ENCODE peak calls at places on chromosome 3, in eight cellular contexts. E is ovary, S is uterus, B is mesendoderm, M is iPS DF 6.9, X is GM23338, Z is pancreas, L is GM06990. Y is an unnamed sample.
A peak's percentile ranks its signal among the peaks of the same experiment; 100 is the strongest.

GRCh38 chr3:189071452-189071851 is 100.3 kb upstream of the TPRG1 start:
- DNase-seq in M (no peak), B (peak; percentile 14), X (no peak), L (no peak), S (no peak), E (no peak), Z (no peak), Y (no peak)

GRCh38 chr3:168053115-168053514 is 42.6 kb downstream of the GOLIM4 start:
- DNase-seq in E (no peak), B (no peak), L (no peak), X (no peak), S (no peak), M (no peak), Z (no peak), Y (no peak)

GRCh38 chr3:141303481-141304223 is 64.7 kb upstream of the ZBTB38 start:
- DNase-seq in L (peak; percentile 54), B (peak; percentile 79), E (peak; percentile 63), X (peak; percentile 86), S (no peak), M (peak; percentile 55), Z (no peak), Y (peak; percentile 61)

GRCh38 chr3:54202029-54202428 is 79.7 kb downstream of the CACNA2D3 start:
- DNase-seq in B (no peak), M (no peak), X (no peak), E (no peak), S (no peak), L (no peak), Z (no peak), Y (no peak)

GRCh38 chr3:59106085-59106629 is 56.3 kb upstream of the CFAP20DC start:
- DNase-seq in M (no peak), L (no peak), Z (no peak), S (no peak), B (no peak), X (no peak), E (no peak), Y (no peak)

GRCh38 chr3:147394168-147394941 is 12.0 kb downstream of the ZIC4 start:
- DNase-seq in E (no peak), S (no peak), M (no peak), Z (no peak), X (peak; percentile 56), L (no peak), B (peak; percentile 61), Y (no peak)

GRCh38 chr3:78204977-78205376 is 1165.1 kb downstream of the ROBO2 start:
- DNase-seq in L (no peak), Z (no peak), S (no peak), X (peak; percentile 46), E (no peak), M (peak; percentile 7), B (peak; percentile 82), Y (no peak)

GRCh38 chr3:182364323-182364722 is 429.0 kb upstream of the ATP11B start:
- DNase-seq in L (no peak), Z (peak; percentile 20), E (no peak), B (peak; percentile 12), S (no peak), X (peak; percentile 24), M (no peak), Y (no peak)

GRCh38 chr3:48402281-48402732 is 27.6 kb downstream of the PLXNB1 start:
- DNase-seq in S (peak; percentile 88), Z (peak; percentile 63), M (no peak), B (no peak), E (peak; percentile 92), L (no peak), X (no peak), Y (peak; percentile 64)

GRCh38 chr3:126454799-126455198 is 20.9 kb downstream of the ZXDC start:
- DNase-seq in Z (no peak), S (no peak), M (no peak), L (no peak), E (no peak), X (no peak), B (no peak), Y (no peak)

GRCh38 chr3:186277268-186277909 is 84.6 kb downstream of the DGKG start:
- DNase-seq in B (peak; percentile 62), S (no peak), M (peak; percentile 35), L (no peak), Z (no peak), E (no peak), X (peak; percentile 79), Y (no peak)

GRCh38 chr3:28376424-28376823 is 27.8 kb upstream of the AZI2 start:
- DNase-seq in E (no peak), B (no peak), X (no peak), L (no peak), M (no peak), Z (no peak), S (no peak), Y (no peak)

GRCh38 chr3:43378066-43378935 is 92.0 kb downstream of the SNRK start:
- DNase-seq in E (no peak), B (peak; percentile 71), Z (no peak), X (peak; percentile 85), M (peak; percentile 39), S (no peak), L (no peak), Y (no peak)

GRCh38 chr3:151314132-151314531 is 2.5 kb downstream of the GPR87 start:
- DNase-seq in S (no peak), L (no peak), X (no peak), E (no peak), Z (no peak), M (no peak), B (no peak), Y (no peak)

GRCh38 chr3:127015282-127016042 is 32.5 kb downstream of the PLXNA1 start:
- DNase-seq in S (no peak), M (no peak), X (peak; percentile 31), B (peak; percentile 75), E (no peak), L (peak; percentile 71), Z (no peak), Y (no peak)

GRCh38 chr3:37308247-37308646 is 133.9 kb upstream of the LRRFIP2 start:
- DNase-seq in S (no peak), B (peak; percentile 29), E (no peak), X (peak; percentile 53), Z (no peak), L (no peak), M (no peak), Y (no peak)

GRCh38 chr3:133991637-133992036 is 38.1 kb downstream of the SLCO2A1 start:
- DNase-seq in E (no peak), S (no peak), L (no peak), B (no peak), M (no peak), X (no peak), Z (no peak), Y (no peak)

GRCh38 chr3:115445559-115445958 is 177.8 kb upstream of the GAP43 start:
- DNase-seq in X (no peak), B (no peak), Z (no peak), E (no peak), L (no peak), M (no peak), S (no peak), Y (no peak)

DNA sequence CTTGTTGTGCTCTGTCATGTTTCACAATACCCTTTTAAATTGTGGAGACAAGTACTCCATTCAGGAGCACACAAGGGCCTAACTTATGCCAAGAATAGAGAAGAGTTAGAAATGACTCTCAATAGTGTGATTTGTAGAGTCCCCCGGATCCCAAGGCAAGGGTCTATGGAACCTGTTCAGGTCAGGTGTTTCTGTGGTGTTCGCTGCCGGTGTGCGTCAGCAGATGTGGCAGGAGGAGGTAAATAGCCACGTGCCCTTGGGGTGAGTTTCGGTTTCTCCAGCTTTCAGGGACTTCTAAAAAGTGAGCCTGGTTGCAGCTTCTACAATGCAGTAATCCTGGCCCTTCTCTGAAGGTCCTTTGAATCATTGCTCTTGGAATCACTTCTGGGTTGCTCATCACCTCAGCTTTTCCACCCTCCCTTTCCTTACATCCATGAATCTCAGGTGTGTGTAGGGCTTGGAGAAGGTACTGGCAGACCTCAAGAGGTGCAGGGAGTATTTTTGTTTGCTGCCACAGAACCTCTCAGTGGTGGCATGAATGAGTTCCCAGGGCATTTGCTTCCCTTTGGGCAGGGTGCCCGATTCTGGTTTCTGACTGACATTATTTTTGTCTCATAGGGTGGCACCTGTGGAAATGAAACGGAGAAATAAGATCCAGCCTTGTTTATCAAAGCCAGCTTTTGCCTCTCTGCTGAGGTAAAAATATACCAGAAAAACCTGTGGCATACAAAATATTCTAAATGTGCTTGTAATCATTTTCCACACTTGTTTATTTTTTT is 7.3 kb downstream of the ST3GAL6 start:
- DNase-seq in L (peak; percentile 38), Z (no peak), E (no peak), X (no peak), S (no peak), B (no peak), M (no peak), Y (peak; percentile 52)
- H3K36me3 ChIP-seq in L (no peaks in the 10 kb centered on the region), Z (no peaks in the 10 kb centered on the region), E (no peaks in the 10 kb centered on the region), X (no peaks in the 10 kb centered on the region), S (no peaks in the 10 kb centered on the region), B (no peaks in the 10 kb centered on the region), M (no peaks in the 10 kb centered on the region), Y (peaks cover 4% of the 10 kb centered on the region)

DNA sequence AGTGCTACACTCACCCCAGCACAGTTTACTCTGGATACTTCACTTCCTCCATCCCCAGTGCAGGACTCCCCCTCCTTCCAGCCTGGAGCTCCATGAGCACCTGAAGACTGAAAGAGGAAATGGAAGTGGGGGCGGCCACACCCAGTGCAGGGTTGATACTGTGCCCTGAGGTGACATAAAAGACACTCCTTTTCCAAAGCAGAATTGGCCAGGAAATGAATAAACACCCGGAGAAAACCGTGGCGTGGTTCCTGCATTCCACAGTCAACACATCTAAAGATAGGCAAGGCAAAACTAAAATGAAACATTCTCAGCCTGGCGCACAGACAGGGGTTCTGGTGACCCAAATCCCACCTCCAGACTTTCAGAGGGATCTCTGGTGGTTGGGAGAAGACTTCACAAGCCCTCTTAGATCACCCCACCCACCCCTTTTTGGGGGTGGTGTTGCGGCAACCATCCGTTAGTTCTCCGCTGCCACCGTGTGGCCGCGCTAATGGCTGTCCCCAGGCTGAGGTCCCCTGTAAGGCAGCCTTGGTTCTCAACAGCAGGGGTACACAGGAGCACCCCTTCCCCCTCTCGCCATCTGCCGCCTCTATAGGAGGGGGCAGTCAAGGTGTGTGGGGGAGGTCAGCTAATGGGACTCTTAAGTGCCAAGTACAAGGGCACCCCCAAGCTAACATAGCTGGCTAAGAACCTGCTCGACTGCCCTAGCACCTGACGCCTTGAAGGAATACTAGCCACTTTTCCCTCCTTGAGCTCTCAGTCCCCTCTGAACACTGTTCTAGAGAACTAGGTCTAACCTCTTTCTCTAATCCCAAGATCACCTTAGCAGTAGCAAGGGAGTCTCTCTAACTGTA is 2.6 kb upstream of the MST1R start:
- DNase-seq in S (peak; percentile 49), Z (no peak), E (peak; percentile 54), X (peak; percentile 85), L (peak; percentile 55), M (no peak), B (peak; percentile 68), Y (peak; percentile 59)
- H3K4me3 ChIP-seq in S (no peak overlapping the region), Z (no peak overlapping the region), E (no peak overlapping the region), X (peak overlapping the region; percentile 37), L (peak overlapping the region; percentile 16), M (no peak overlapping the region), B (no peak overlapping the region), Y (no peak overlapping the region)

GRCh38 chr3:53082736-53083135 is 36.9 kb upstream of the SFMBT1 start:
- DNase-seq in X (no peak), Z (no peak), L (no peak), S (no peak), E (peak; percentile 13), M (no peak), B (no peak), Y (no peak)
- H3K27me3 ChIP-seq in X (no peaks in the 10 kb centered on the region), Z (no peaks in the 10 kb centered on the region), L (no peaks in the 10 kb centered on the region), S (no peaks in the 10 kb centered on the region), E (no peaks in the 10 kb centered on the region), M (no peaks in the 10 kb centered on the region), B (no peaks in the 10 kb centered on the region), Y (no peaks in the 10 kb centered on the region)

DNA sequence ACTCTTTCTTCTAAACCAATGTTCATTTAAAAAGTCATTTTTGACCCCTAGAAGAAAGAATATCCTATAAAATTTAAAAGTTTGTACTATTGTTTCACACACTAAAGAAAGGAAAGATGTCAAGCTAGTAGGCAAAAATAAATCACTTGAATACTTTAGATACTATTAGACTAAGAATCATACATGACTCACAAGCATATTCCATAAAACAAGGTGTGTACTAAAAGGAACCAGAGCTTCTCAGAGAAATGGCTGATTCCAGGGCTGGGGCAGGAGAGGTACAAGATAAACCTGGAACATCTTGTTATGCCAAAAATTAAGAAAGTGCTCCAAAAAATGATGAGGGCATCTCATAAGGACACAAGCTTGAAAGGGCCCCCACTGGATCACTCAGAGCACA is 8.7 kb downstream of the DLG1 start:
- DNase-seq in Z (no peak), X (no peak), B (no peak), M (no peak), S (no peak), E (no peak), L (no peak), Y (no peak)
- H3K36me3 ChIP-seq in Z (no peaks in the 10 kb centered on the region), X (peaks cover 3% of the 10 kb centered on the region), B (peaks cover 2% of the 10 kb centered on the region), M (no peaks in the 10 kb centered on the region), S (no peaks in the 10 kb centered on the region), E (no peaks in the 10 kb centered on the region), L (peaks cover 6% of the 10 kb centered on the region), Y (peaks cover 6% of the 10 kb centered on the region)